ENCODE peak calls at places on chromosomes 1 and 21, in nine cellular contexts. R is AG10803; P is MCF 10A; F is left ventricle myocardium inferior; I is CD8-positive, alpha-beta T cell; W is fibroblast of lung; A is glutamatergic neuron; B is upper lobe of left lung; H is mesothelial cell of epicardium. U is an unnamed sample.

GRCh38 chr1:40594187-40594531 is 62.7 kb downstream of the ZNF684 start:
- DNase-seq in R (no peak), P (no peak), F (no peak), I (no peak), W (no peak), A (no peak), B (no peak), H (no peak), U (no peak)

GRCh38 chr1:100835866-100836842 is 58.5 kb downstream of the EXTL2 start:
- DNase-seq in R (peak; percentile 9), P (no peak), F (no peak), I (no peak), W (no peak), A (no peak), B (no peak), H (no peak), U (no peak)

GRCh38 chr1:52098139-52098871 is 42.2 kb downstream of the BTF3L4 start:
- DNase-seq in R (no peak), P (no peak), F (no peak), I (no peak), W (no peak), A (no peak), B (no peak), H (no peak), U (no peak)

GRCh38 chr1:217586586-217586985 is 44.3 kb downstream of the GPATCH2 start:
- DNase-seq in R (peak; percentile 5), P (no peak), F (no peak), I (no peak), W (peak; percentile 12), A (no peak), B (no peak), H (no peak), U (peak; percentile 1)

GRCh38 chr1:49046305-49046704 is 269.6 kb upstream of the BEND5 start:
- DNase-seq in R (no peak), P (no peak), F (no peak), I (no peak), W (no peak), A (no peak), B (no peak), H (no peak), U (no peak)

GRCh38 chr1:42682739-42683529 is 716 bp downstream of the YBX1 start:
- DNase-seq in R (peak; percentile 71), P (peak; percentile 63), F (peak; percentile 70), I (peak; percentile 35), W (peak; percentile 71), A (peak; percentile 68), B (peak; percentile 84), H (peak; percentile 51), U (peak; percentile 44)

GRCh38 chr1:242401937-242402336 is 122.6 kb downstream of the PLD5 start:
- DNase-seq in R (no peak), P (no peak), F (no peak), I (no peak), W (no peak), A (no peak), B (no peak), H (no peak), U (no peak)

GRCh38 chr1:183407474-183407873 is 10.7 kb downstream of the NMNAT2 start:
- DNase-seq in R (no peak), P (no peak), F (no peak), I (no peak), W (no peak), A (no peak), B (no peak), H (no peak), U (no peak)

GRCh38 chr1:224377676-224378006 is 21.0 kb downstream of the CNIH4 start:
- DNase-seq in R (peak; percentile 15), P (peak; percentile 77), F (no peak), I (no peak), W (peak; percentile 71), A (no peak), B (no peak), H (no peak), U (peak; percentile 54)

GRCh38 chr1:90761781-90762589 is 44.9 kb upstream of the BARHL2 start:
- DNase-seq in R (no peak), P (no peak), F (no peak), I (no peak), W (no peak), A (no peak), B (no peak), H (peak; percentile 19), U (no peak)

GRCh38 chr21:40200962-40201361 is 333.7 kb downstream of the PCP4 start:
- DNase-seq in R (no peak), P (no peak), F (no peak), I (no peak), W (no peak), A (no peak), B (no peak), H (no peak), U (no peak)

GRCh38 chr1:15425961-15426360 is 12.3 kb upstream of the CTRC start:
- DNase-seq in R (no peak), P (no peak), F (no peak), I (no peak), W (no peak), A (no peak), B (no peak), H (no peak), U (no peak)

DNA sequence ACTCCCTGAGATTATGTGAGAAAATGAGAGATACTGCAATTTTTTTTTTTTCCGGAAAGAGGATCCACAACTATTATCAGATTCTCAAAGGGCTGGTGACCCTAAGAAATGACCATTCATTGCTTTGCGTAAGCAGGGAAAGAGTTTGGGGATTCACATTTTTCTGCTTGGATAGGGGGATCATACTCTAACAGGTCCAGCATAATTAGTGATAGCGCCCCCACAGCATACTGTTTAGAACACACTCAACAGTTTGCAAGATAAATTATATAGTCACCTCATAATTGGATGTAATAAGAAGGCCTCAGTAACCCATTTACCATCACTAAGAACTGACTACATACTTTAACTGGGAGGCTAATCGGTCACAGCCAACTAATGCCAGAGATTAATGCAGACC is 1.9 kb downstream of the CCT3 start:
- DNase-seq in R (no peak), P (peak; percentile 32), F (no peak), I (no peak), W (peak; percentile 0), A (no peak), B (no peak), H (no peak), U (no peak)
- TF ChIP-seq CTCF in R (no peak), P (peak; percentile 24), F (no peak), I (no peak), W (no peak), A (peak; percentile 14), B (no peak), H (no peak), U (peak; percentile 59)

GRCh38 chr1:226109829-226110248 is 47.3 kb downstream of the H3-3A start:
- DNase-seq in R (peak; percentile 65), P (peak; percentile 96), F (peak; percentile 92), I (peak; percentile 49), W (peak; percentile 80), A (peak; percentile 83), B (peak; percentile 92), H (peak; percentile 83), U (peak; percentile 62)
- TF ChIP-seq CTCF in R (no peak), P (peak; percentile 27), F (peak; percentile 43), I (no peak), W (no peak), A (no peak), B (no peak), H (no peak), U (no peak)

GRCh38 chr1:154955039-154955717 is 721 bp downstream of the PBXIP1 start:
- DNase-seq in R (peak; percentile 71), P (no peak), F (no peak), I (peak; percentile 86), W (peak; percentile 79), A (peak; percentile 60), B (peak; percentile 71), H (no peak), U (peak; percentile 86)

GRCh38 chr1:154954541-154954940 is 1.4 kb downstream of the PBXIP1 start:
- DNase-seq in R (no peak), P (no peak), F (no peak), I (no peak), W (no peak), A (no peak), B (no peak), H (no peak), U (no peak)

GRCh38 chr1:154956557-154956956 is 658 bp upstream of the PBXIP1 start:
- DNase-seq in R (no peak), P (no peak), F (peak; percentile 56), I (no peak), W (no peak), A (no peak), B (no peak), H (no peak), U (no peak)

GRCh38 chr1:154957258-154957657 is 1.4 kb upstream of the PBXIP1 start:
- DNase-seq in R (no peak), P (no peak), F (no peak), I (no peak), W (peak; percentile 16), A (no peak), B (no peak), H (no peak), U (no peak)

DNA sequence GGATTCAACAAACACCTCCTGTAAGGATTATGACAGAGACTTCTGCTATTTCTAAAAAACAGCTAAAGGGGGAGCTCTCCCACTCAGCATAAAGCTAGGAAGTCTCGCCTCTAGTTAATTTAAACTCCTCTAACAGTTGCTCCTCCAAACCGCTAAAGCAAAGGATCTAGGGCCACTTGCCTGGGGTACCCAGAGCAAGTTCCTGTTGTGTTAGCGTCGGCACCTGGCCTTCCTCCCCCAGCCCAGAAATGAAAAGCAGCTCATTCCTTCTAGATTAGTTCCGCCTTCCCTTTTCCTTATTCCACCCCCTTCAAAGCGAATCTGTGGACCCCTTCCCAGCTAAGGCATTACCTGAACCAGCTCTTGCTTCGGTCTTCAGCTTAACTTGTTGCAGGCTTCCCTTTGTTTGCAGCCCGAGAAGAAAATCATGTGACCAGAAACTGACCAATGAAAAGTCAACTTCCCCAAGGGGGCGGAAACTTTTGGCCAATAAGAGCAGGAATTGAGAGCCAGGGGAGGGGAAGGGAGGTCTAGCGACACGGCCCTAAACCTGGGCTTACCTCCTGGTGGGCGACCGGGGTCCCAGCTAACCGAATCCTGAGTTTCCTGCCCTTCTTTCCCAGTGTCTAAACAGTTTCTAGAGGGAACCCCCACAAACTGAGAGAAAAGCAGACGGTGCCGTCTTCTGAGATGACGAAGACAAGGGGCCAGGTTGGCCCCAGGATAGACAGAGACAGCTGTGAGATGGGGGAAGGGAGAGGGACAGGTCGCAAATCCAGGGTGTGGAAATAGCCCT is at the start of gene PBXIP1:
- DNase-seq in R (peak; percentile 85), P (peak; percentile 97), F (peak; percentile 45), I (peak; percentile 78), W (peak; percentile 86), A (peak; percentile 68), B (peak; percentile 85), H (peak; percentile 58), U (peak; percentile 84)
- TF ChIP-seq CTCF in R (peak; percentile 55), P (peak; percentile 24), F (no peak), I (no peak), W (peak; percentile 42), A (no peak), B (peak; percentile 15), H (no peak), U (peak; percentile 68)

GRCh38 chr1:53362851-53363642 is 35.2 kb upstream of the LRP8 start:
- DNase-seq in R (no peak), P (no peak), F (no peak), I (no peak), W (no peak), A (peak; percentile 10), B (peak; percentile 14), H (peak; percentile 7), U (no peak)
- TF ChIP-seq CTCF in R (no peak), P (no peak), F (no peak), I (no peak), W (no peak), A (no peak), B (no peak), H (no peak), U (no peak)